ENCODE peak calls at places on chromosomes 7 and 10, in seven cellular contexts. H is mesenchymal stem cell, J is H1, P is IMR-90, I is H9, Z is neuronal stem cell, W is trophoblast cell. D is an unnamed sample.
A peak's percentile ranks its signal among the peaks of the same experiment; 100 is the strongest.

GRCh38 chr7:150631084-150631824 is 931 bp downstream of the GIMAP6 start:
- DNase-seq in H (no peak), J (no peak), P (no peak), I (no peak), Z (no peak), W (no peak), D (no peak)

GRCh38 chr7:42940985-42941847 is 9.0 kb downstream of the MRPL32 start:
- DNase-seq in H (peak; percentile 72), J (peak; percentile 92), P (peak; percentile 66), I (peak; percentile 84), Z (peak; percentile 77), W (peak; percentile 77), D (peak; percentile 89)

GRCh38 chr10:43957267-43958070 is 308.8 kb upstream of the ZNF32 start:
- DNase-seq in H (no peak), J (no peak), P (no peak), I (no peak), Z (no peak), W (no peak), D (no peak)

GRCh38 chr7:24038993-24039392 is 245.0 kb upstream of the NPY start:
- DNase-seq in H (peak; percentile 49), J (no peak), P (no peak), I (no peak), Z (no peak), W (no peak), D (no peak)

GRCh38 chr10:127553431-127553830 is 4.3 kb downstream of the NPS start:
- DNase-seq in H (no peak), J (no peak), P (no peak), I (no peak), Z (no peak), W (no peak), D (no peak)

GRCh38 chr10:99880071-99880835 is 97.8 kb downstream of the ABCC2 start:
- DNase-seq in H (peak; percentile 84), J (no peak), P (no peak), I (no peak), Z (no peak), W (no peak), D (no peak)

GRCh38 chr7:116354171-116354545 is 143.8 kb downstream of the TES start:
- DNase-seq in H (peak; percentile 92), J (no peak), P (peak; percentile 92), I (no peak), Z (no peak), W (peak; percentile 25), D (peak; percentile 58)

GRCh38 chr7:157785021-157785441 is 448.2 kb downstream of the DNAJB6 start:
- DNase-seq in H (no peak), J (no peak), P (no peak), I (no peak), Z (no peak), W (no peak), D (no peak)

GRCh38 chr10:111335826-111336225 is 259.0 kb downstream of the ADRA2A start:
- DNase-seq in H (no peak), J (no peak), P (no peak), I (no peak), Z (no peak), W (no peak), D (no peak)

GRCh38 chr7:49020145-49020544 is 95.8 kb downstream of the CDC14C start:
- DNase-seq in H (no peak), J (no peak), P (no peak), I (no peak), Z (no peak), W (no peak), D (no peak)

GRCh38 chr7:18538554-18539250 is 43.2 kb downstream of the HDAC9 start:
- DNase-seq in H (no peak), J (no peak), P (no peak), I (no peak), Z (no peak), W (no peak), D (peak; percentile 62)

GRCh38 chr7:101465131-101465530 is 102.5 kb downstream of the COL26A1 start:
- DNase-seq in H (no peak), J (no peak), P (no peak), I (no peak), Z (no peak), W (no peak), D (no peak)

GRCh38 chr10:73159038-73159648 is 8.7 kb downstream of the ECD start:
- DNase-seq in H (peak; percentile 67), J (peak; percentile 60), P (peak; percentile 55), I (peak; percentile 30), Z (peak; percentile 31), W (peak; percentile 31), D (peak; percentile 52)

GRCh38 chr10:120989996-120990395 is 138.8 kb downstream of the WDR11 start:
- DNase-seq in H (no peak), J (no peak), P (no peak), I (no peak), Z (no peak), W (no peak), D (no peak)

GRCh38 chr10:16848562-16849154 is 31.4 kb upstream of the RSU1 start:
- DNase-seq in H (no peak), J (no peak), P (no peak), I (no peak), Z (no peak), W (no peak), D (no peak)

GRCh38 chr7:461453-462172 is 58.0 kb downstream of the PDGFA start:
- DNase-seq in H (peak; percentile 53), J (no peak), P (no peak), I (no peak), Z (no peak), W (no peak), D (peak; percentile 31)

GRCh38 chr10:123912466-123913201 is 21.0 kb upstream of the CPXM2 start:
- DNase-seq in H (no peak), J (no peak), P (no peak), I (no peak), Z (no peak), W (no peak), D (no peak)

GRCh38 chr7:100486111-100486636 is 2.4 kb downstream of the NYAP1 start:
- DNase-seq in H (no peak), J (no peak), P (no peak), I (no peak), Z (no peak), W (no peak), D (no peak)

GRCh38 chr7:36312064-36312914 is 77.4 kb upstream of the ANLN start:
- DNase-seq in H (no peak), J (peak; percentile 65), P (no peak), I (peak; percentile 79), Z (no peak), W (no peak), D (peak; percentile 68)

GRCh38 chr7:108440613-108441012 is 15.6 kb downstream of the NRCAM start:
- DNase-seq in H (no peak), J (no peak), P (no peak), I (no peak), Z (no peak), W (no peak), D (no peak)
- H3K23ac ChIP-seq in H (no peak overlapping the region), J (no peak overlapping the region), P (no peak overlapping the region), I (no peak overlapping the region), Z (no peak overlapping the region), W (no peak overlapping the region), D (no peak overlapping the region)

GRCh38 chr10:129450391-129450790 is 16.6 kb upstream of the MGMT start:
- DNase-seq in H (peak; percentile 32), J (no peak), P (no peak), I (no peak), Z (no peak), W (no peak), D (no peak)
- H2BK5ac ChIP-seq in H (no peak overlapping the region), J (no peak overlapping the region), P (no peak overlapping the region), I (no peak overlapping the region), Z (no peak overlapping the region), W (no peak overlapping the region), D (no peak overlapping the region)

GRCh38 chr10:54681136-54681535 is 119.9 kb downstream of the PCDH15 start:
- DNase-seq in H (no peak), J (no peak), P (no peak), I (no peak), Z (no peak), W (no peak), D (peak; percentile 75)
- H3K23ac ChIP-seq in H (no peak overlapping the region), J (no peak overlapping the region), P (no peak overlapping the region), I (no peak overlapping the region), Z (no peak overlapping the region), W (no peak overlapping the region), D (no peak overlapping the region)

GRCh38 chr7:51785806-51786205 is 469.2 kb upstream of the COBL start:
- DNase-seq in H (no peak), J (no peak), P (no peak), I (no peak), Z (no peak), W (no peak), D (no peak)
- H2BK5ac ChIP-seq in H (no peak overlapping the region), J (no peak overlapping the region), P (no peak overlapping the region), I (no peak overlapping the region), Z (no peak overlapping the region), W (no peak overlapping the region), D (no peak overlapping the region)

GRCh38 chr7:138228764-138229163 is 152.5 kb downstream of the AKR1D1 start:
- DNase-seq in H (no peak), J (no peak), P (no peak), I (no peak), Z (no peak), W (no peak), D (no peak)
- H3K23ac ChIP-seq in H (no peak overlapping the region), J (no peak overlapping the region), P (no peak overlapping the region), I (no peak overlapping the region), Z (no peak overlapping the region), W (no peak overlapping the region), D (no peak overlapping the region)